ENCODE peak calls at places on chromosomes 12 and 14, in five cellular contexts. O is GM23338, H is HepG2, S is SK-N-SH, C is endothelial cell of umbilical vein. I is an unnamed sample. For H3K36me3, the result is how much of the 10 kb centered on the place peaks cover.

GRCh38 chr14:78709795-78710569 is 539.8 kb downstream of the NRXN3 start:
- DNase-seq in C (no peak), S (peak), H (no peak), O (no peak), I (no peak)

GRCh38 chr14:22084393-22085281 is 411.0 kb upstream of the OR4E1 start:
- DNase-seq in C (peak), O (peak), S (peak), H (peak), I (no peak)

GRCh38 chr14:36315159-36315853 is 5.1 kb downstream of the MBIP start:
- DNase-seq in S (no peak), H (no peak), C (no peak), O (peak), I (no peak)

GRCh38 chr12:89051065-89051677 is 301.1 kb downstream of the DUSP6 start:
- DNase-seq in H (peak), O (peak), S (peak), C (peak), I (no peak)

GRCh38 chr12:110179291-110179690 is 55.1 kb downstream of the IFT81 start:
- DNase-seq in O (no peak), S (no peak), C (no peak), H (no peak), I (no peak)

GRCh38 chr14:62039871-62040270 is 277.7 kb downstream of the SNAPC1 start:
- DNase-seq in O (no peak), H (no peak), C (no peak), S (no peak), I (no peak)

GRCh38 chr12:67705394-67706370 is 57.1 kb downstream of the DYRK2 start:
- DNase-seq in H (no peak), C (peak), S (peak), O (no peak), I (no peak)

GRCh38 chr12:11875414-11875935 is 195.3 kb upstream of the BCL2L14 start:
- DNase-seq in C (peak), S (no peak), H (no peak), O (no peak), I (no peak)

GRCh38 chr14:105465209-105466031 is 9.2 kb upstream of the CRIP2 start:
- DNase-seq in C (no peak), S (no peak), O (no peak), H (no peak), I (no peak)

GRCh38 chr12:117583092-117583491 is 221.7 kb upstream of the NOS1 start:
- DNase-seq in H (no peak), S (no peak), C (no peak), O (no peak), I (no peak)

GRCh38 chr14:103520657-103521437 is 1.8 kb downstream of the CKB start:
- DNase-seq in C (peak), S (peak), H (no peak), O (peak), I (peak)

GRCh38 chr14:101740981-101741380 is 20.5 kb upstream of the PPP2R5C start:
- DNase-seq in O (no peak), C (no peak), S (no peak), H (no peak), I (no peak)

GRCh38 chr12:93144109-93144508 is 215.0 kb upstream of the EEA1 start:
- DNase-seq in H (no peak), O (no peak), C (no peak), S (no peak), I (no peak)

GRCh38 chr14:26190644-26191043 is 407.2 kb downstream of the NOVA1 start:
- DNase-seq in O (no peak), H (no peak), C (peak), S (no peak), I (no peak)

GRCh38 chr12:116813271-116814041 is 67.8 kb downstream of the HRK start:
- DNase-seq in O (no peak), C (no peak), S (no peak), H (no peak), I (no peak)

GRCh38 chr14:35342160-35343010 is 50.2 kb downstream of the PSMA6 start:
- DNase-seq in H (no peak), S (no peak), C (no peak), O (no peak), I (peak)

GRCh38 chr12:5083955-5084849 is 40.5 kb downstream of the KCNA5 start:
- DNase-seq in O (peak), S (peak), C (peak), H (peak), I (no peak)

GRCh38 chr12:32755654-32756475 is at the start of gene YARS2:
- DNase-seq in H (peak), C (peak), S (peak), O (peak), I (peak)

GRCh38 chr12:3352230-3352629 is 138.8 kb upstream of the PRMT8 start:
- DNase-seq in C (no peak), O (no peak), H (no peak), S (no peak), I (no peak)

GRCh38 chr12:78442454-78442801 is 422.1 kb upstream of the SYT1 start:
- DNase-seq in S (no peak), O (no peak), C (no peak), H (no peak), I (no peak)

GRCh38 chr12:4822572-4822971 is 87.1 kb upstream of the KCNA1 start:
- DNase-seq in H (no peak), S (no peak), O (no peak), C (no peak), I (no peak)

GRCh38 chr12:107760207-107760816 is 625 bp downstream of the PRDM4 start:
- DNase-seq in S (peak), H (peak), C (peak), O (peak), I (peak)

GRCh38 chr14:36471431-36471830 is 48.6 kb downstream of the NKX2-1 start:
- DNase-seq in O (no peak), H (no peak), C (no peak), S (no peak), I (no peak)

GRCh38 chr12:88578274-88578673 is 2.0 kb downstream of the KITLG start:
- DNase-seq in H (peak), S (no peak), O (no peak), C (peak), I (no peak)

GRCh38 chr12:56635539-56636117 is 5.5 kb upstream of the BAZ2A start:
- DNase-seq in C (peak), S (no peak), O (peak), H (no peak), I (no peak)

GRCh38 chr12:102917026-102917787 is at the start of gene PAH:
- DNase-seq in H (peak), O (peak), S (peak), C (no peak), I (no peak)

GRCh38 chr14:90593254-90594040 is 196.6 kb downstream of the CALM1 start:
- DNase-seq in S (peak), H (no peak), O (no peak), C (no peak), I (peak)

GRCh38 chr12:67937822-67938221 is 51.4 kb upstream of the IFNG-AS1 start:
- DNase-seq in S (no peak), C (no peak), H (no peak), O (no peak), I (no peak)

GRCh38 chr14:33802737-33803136 is 148.1 kb downstream of the EGLN3 start:
- DNase-seq in H (no peak), C (no peak), O (no peak), S (no peak), I (no peak)

GRCh38 chr12:127485528-127485927 is 781.4 kb upstream of the TMEM132C start:
- DNase-seq in H (no peak), O (no peak), S (no peak), C (no peak), I (no peak)

GRCh38 chr12:123494124-123494843 is 36.3 kb downstream of the SNRNP35 start:
- DNase-seq in S (no peak), C (no peak), O (peak), H (no peak), I (no peak)

GRCh38 chr12:119178544-119179334 is at the start of gene HSPB8:
- DNase-seq in O (peak), S (peak), H (peak), C (peak), I (peak)

GRCh38 chr12:19529933-19530630 is 90.8 kb downstream of the AEBP2 start:
- DNase-seq in C (peak), O (no peak), S (peak), H (no peak), I (no peak)

GRCh38 chr14:106586098-106586704 is 1059.8 kb downstream of the TMEM121 start:
- DNase-seq in H (peak), C (no peak), S (peak), O (peak), I (no peak)

GRCh38 chr14:61337893-61338292 is 16.5 kb downstream of the PRKCH start:
- DNase-seq in C (peak), O (no peak), S (no peak), H (no peak), I (no peak)

GRCh38 chr12:76922821-76923315 is 44.0 kb upstream of the CSRP2 start:
- DNase-seq in O (no peak), H (no peak), C (no peak), S (no peak), I (no peak)

GRCh38 chr14:104875412-104875751 is 10.3 kb downstream of the CEP170B start:
- DNase-seq in O (no peak), H (no peak), C (no peak), S (no peak), I (no peak)

GRCh38 chr12:96719671-96720362 is 187.2 kb upstream of the NEDD1 start:
- DNase-seq in O (peak), S (no peak), H (no peak), C (peak), I (no peak)

GRCh38 chr12:54405106-54405505 is 14.0 kb downstream of the ITGA5 start:
- DNase-seq in H (no peak), S (no peak), C (no peak), O (no peak), I (no peak)
- H3K36me3 ChIP-seq in H (under half), S (half or more), C (half or more), O (under half), I (half or more)

GRCh38 chr12:63070709-63071108 is 80.3 kb downstream of the AVPR1A start:
- DNase-seq in S (no peak), C (no peak), H (no peak), O (no peak), I (no peak)

GRCh38 chr12:63066782-63067181 is 84.2 kb downstream of the AVPR1A start:
- DNase-seq in C (no peak), O (peak), S (no peak), H (no peak), I (no peak)

GRCh38 chr12:63066136-63066535 is 84.9 kb downstream of the AVPR1A start:
- DNase-seq in S (no peak), C (no peak), H (no peak), O (no peak), I (no peak)

GRCh38 chr12:63068857-63069442 is 82.1 kb downstream of the AVPR1A start:
- DNase-seq in C (peak), S (peak), O (peak), H (peak), I (no peak)

GRCh38 chr12:63069860-63070617 is 81.0 kb downstream of the AVPR1A start:
- DNase-seq in H (no peak), C (no peak), O (no peak), S (no peak), I (no peak)
- H3K27ac ChIP-seq in H (no peak), C (no peak), O (no peak), S (no peak), I (no peak)

DNA sequence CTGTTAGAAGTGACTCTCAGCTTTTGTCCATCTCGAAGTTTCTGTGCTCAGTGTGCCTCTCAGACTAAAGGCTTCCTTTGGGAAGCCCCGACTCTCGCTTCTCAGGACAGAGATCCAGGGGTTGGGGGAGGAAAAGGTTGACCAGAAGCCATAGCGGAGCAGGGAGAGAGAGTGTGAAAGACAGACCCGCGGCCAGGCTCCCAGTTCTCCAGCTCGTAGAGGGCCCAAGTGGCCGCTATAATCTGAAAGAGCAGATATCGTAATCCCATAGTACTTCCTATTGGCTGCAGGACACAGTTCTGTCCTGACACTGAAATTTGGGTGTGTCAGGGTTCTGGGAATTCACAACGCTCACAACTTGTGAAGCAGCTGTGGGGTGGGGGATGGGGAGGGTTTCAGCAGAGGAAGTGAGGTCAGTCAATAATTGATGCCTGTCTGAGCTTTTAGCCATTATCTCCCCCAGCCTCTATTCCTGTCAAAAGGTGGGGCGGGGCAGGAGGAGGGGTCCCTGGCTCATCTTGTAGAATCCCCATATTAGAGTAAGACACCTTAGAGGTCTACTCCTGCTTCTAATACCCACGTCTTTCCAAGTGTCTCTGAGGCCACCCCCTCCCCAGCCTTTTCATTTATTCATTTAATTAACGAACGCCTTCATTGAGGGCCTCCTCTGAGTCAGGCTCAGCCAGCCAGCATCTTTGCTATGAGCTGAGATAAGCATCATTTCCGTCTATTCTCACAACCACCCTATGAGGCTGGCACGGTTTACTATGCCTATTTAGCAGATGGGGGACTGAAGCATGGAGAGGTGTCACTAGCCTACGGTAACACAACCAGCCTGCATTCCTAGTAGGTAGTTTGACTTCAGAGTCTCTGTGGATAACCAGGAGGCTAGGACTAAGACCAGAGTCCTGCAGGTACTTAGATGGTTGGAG is 1.5 kb upstream of the ACVRL1 start:
- DNase-seq in O (no peak), C (peak), S (peak), H (no peak), I (peak)
- TF ChIP-seq POLR2AphosphoS5 in O (no peak), C (peak), S (no peak), H (no peak), I (peak)

GRCh38 chr14:93944348-93945069 is 17.4 kb downstream of the FAM181A start:
- DNase-seq in C (no peak), S (peak), O (no peak), H (no peak), I (no peak)
- H3K36me3 ChIP-seq in C (under half), S (under half), O (under half), H (under half), I (half or more)

GRCh38 chr12:46556105-46556559 is 183.6 kb upstream of the SLC38A2 start:
- DNase-seq in C (peak), O (no peak), H (peak), S (no peak), I (no peak)
- H3K27ac ChIP-seq in C (no peak), O (no peak), H (no peak), S (peak), I (peak)

DNA sequence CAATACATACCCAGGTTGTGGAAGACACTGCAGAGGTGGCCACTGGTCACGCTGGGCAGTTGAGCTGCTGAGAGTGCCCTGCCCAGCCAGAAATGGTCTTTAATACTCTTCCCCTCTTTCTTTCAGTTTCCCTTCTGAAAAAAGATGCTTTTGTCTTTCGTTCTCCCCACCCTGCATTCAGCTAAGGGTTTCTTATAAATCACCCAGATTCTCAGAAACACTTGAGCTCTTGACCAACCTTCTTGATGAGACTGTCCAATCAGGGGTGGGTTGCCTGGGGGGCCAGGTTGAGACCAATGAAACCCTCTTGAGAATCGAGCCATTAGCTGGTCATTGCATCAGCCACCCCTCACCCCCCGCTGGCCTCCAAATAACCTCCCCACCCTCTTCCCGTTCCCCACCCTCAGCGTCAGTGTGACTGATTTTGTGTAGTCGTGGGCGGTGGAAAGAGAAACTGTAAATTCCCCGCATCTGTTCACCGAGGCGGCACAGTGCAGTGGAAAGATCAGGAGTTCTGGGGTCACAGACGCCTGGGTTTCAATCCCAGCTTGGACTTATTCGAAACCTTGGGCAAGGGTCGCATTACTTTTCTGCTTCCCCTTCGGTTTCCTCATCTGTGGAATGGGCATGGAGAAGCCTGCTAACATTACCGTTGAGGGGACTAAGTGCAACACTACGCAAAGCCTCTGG is 52.3 kb downstream of the SLC25A47 start:
- DNase-seq in O (peak), H (peak), S (peak), C (peak), I (peak)
- TF ChIP-seq POLR2AphosphoS5 in O (no peak), H (no peak), S (peak), C (no peak), I (no peak)

GRCh38 chr14:95456281-95456680 is 60.2 kb downstream of the SYNE3 start:
- DNase-seq in C (no peak), O (no peak), H (no peak), S (no peak), I (no peak)
- H3K36me3 ChIP-seq in C (under half), O (under half), H (under half), S (under half), I (under half)

DNA sequence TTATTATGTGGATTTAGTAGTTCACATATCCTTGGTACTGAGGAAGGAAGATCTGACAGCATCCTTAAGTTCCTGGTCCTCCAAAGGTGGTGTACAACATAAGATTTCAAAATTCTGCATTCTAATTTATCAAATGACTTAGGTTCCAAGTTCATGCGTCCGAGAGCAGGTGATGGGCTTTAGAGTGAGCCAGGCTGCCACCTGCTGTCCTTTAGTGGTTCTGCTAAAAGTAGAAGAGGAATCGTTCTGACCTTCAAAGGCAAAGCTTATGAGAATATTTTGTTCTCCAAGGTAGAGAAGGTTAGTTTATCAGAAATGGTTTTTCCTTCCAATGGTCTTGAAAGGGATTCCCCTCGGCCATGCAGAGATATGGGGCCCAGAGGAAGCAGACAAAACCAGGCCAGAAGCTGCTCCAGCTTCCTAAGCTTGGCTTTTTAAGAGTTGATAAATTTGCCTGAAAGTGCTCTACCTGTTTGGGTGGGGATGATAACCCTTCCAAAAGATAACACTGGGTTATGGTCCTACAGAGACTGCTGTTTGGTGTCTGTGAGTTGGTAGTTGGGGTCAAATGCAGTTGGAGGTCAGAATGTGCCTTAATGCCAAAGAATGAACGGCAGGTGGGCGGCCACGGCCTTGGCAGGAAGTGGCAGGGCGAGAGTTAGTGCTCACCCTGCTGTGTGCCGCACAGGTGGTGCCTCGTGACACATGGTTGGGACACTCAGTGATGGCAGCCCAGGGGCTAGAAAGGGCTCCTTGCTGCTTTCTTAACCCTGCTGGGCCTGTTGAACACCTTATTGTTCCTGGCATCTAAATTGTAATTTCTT is 29.0 kb upstream of the LRTM2 start:
- DNase-seq in O (peak), C (peak), S (peak), H (peak), I (peak)
- H3K27ac ChIP-seq in O (no peak), C (no peak), S (no peak), H (no peak), I (no peak)